ENCODE peak calls at places on chromosomes 7 and 10, in four cellular contexts. G is sigmoid colon, S is colonic mucosa, M is lung. B is an unnamed sample.

GRCh38 chr7:14639801-14640200 is 262.8 kb downstream of the DGKB start:
- DNase-seq in S (no peak), G (no peak), M (no peak), B (no peak)

GRCh38 chr10:34906021-34906965 is 91.2 kb upstream of the PARD3 start:
- DNase-seq in S (no peak), M (peak), G (peak), B (no peak)

GRCh38 chr10:116590590-116591444 is at the start of gene PNLIPRP1:
- DNase-seq in M (no peak), G (no peak), S (peak), B (no peak)

GRCh38 chr10:70549962-70550845 is 52.3 kb downstream of the PRF1 start:
- DNase-seq in S (peak), M (peak), G (no peak), B (peak)

GRCh38 chr7:129244220-129244619 is 19.4 kb downstream of the AHCYL2 start:
- DNase-seq in M (no peak), G (no peak), S (no peak), B (no peak)

GRCh38 chr10:121415017-121415416 is 183.2 kb downstream of the FGFR2 start:
- DNase-seq in S (no peak), G (no peak), M (no peak), B (no peak)

GRCh38 chr10:79502561-79503309 is 9.6 kb upstream of the EIF5AL1 start:
- DNase-seq in M (no peak), G (no peak), S (no peak), B (no peak)

GRCh38 chr10:75245354-75246001 is 9.7 kb upstream of the COMTD1 start:
- DNase-seq in S (peak), G (peak), M (no peak), B (no peak)

DNA sequence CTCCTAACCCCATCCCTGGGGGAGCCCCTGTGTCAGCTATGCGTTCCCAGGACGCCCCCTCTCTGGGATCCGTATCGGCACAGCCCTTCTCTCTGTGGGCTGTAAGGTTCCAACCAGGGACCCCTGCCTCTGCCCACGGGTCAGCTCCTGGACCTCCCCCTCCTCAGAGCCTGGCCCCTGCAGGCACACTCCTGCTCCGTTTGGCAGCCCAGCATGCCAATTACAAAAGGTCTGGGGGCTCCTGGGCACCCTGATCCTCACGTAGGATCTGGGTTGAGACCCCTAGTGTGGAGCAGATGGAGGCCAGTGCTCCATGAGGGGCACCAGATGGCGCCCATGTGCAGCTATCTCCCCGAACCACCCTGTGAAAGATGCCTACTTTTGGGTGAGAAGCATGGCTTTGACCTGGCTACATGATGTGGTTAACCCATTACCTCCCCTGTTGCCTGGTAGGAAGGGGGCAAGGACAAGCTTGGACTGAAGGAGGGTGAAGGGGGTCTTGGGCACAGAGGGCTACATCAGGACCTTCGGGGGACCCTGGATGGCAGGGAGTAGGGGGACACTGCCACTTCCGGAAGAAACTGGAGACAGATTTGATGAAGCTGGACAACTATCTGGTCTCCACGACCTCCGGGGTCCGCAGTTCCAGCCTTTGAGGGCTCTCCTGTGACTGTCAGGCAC is 9.0 kb downstream of the TACR2 start:
- DNase-seq in M (no peak), G (no peak), S (no peak), B (no peak)
- TF ChIP-seq CTCF in M (no peak), G (no peak), S (peak), B (peak)

GRCh38 chr7:37786741-37787569 is 61.4 kb upstream of the NME8 start:
- DNase-seq in M (no peak), S (no peak), G (no peak), B (no peak)

GRCh38 chr7:37784015-37784414 is 64.4 kb upstream of the NME8 start:
- DNase-seq in M (no peak), S (no peak), G (no peak), B (no peak)

DNA sequence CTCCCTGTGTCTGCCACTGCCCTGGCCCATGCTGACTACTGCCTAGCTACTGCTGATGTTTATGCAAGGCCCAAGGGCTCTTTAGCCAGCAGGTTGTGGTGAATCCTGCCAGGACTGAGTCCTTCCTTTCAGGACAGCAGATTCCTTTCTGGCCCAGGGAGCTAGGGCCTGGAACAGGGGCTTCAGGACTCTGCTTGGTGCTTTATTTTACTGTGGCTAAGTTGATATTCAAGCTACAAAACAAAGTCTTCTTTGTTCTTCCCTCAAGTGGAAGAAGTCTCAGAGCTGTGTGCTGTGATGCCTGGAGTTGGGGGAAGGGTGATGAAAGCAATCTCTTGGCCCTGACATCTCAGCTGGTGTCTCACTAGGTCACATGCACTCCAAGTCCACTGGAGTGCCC is 66.2 kb upstream of the NME8 start:
- DNase-seq in M (no peak), G (no peak), S (no peak), B (no peak)
- H3K27ac ChIP-seq in M (no peak), G (no peak), S (no peak), B (no peak)

DNA sequence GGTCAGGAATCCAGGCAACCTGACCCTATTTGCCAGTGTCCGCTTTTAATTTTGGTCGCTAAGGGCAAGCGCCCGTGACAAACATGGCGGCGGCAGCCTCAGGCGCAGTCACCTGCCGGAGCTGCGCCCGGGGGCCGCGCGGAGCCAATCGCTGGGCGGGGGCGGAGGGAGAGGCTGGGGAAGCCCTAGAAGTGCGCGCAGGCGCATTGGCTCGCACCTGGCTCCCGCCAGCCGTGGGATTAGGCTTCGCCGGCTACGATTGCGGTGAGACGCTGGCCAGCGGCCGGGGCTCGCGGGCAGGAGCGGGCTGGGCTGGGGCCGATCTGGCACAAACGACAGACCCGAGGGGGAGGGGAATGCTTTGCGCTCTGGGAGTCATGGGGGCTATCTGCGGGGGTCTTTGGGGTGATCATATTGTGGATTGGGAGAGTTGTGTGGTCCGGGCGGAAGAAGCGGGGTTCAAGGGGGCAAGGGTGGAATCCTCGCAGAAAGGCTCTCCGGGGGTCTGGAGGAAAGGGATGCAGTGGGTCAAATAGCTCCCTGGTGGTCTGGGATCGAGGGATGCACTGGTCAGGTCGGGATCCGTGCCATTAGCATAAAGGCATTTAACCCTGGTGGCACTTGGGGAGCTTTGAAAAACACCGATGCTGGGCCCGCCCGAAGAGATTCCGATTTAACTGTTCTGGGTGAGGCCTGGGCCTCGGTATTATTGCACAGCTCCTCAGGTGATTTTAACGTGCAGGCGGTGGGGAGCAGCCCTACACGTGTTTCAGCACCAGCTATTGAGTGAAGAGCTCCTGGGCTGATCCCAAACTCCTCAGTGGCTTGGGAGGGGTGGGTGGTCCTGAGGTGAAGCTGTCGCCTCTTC is 10.1 kb upstream of the C10orf95 start:
- DNase-seq in S (peak), G (peak), M (peak), B (no peak)
- TF ChIP-seq CTCF in S (no peak), G (no peak), M (no peak), B (no peak)

GRCh38 chr7:16420649-16421332 is 547 bp downstream of the CRPPA start:
- DNase-seq in S (peak), M (peak), G (peak), B (peak)
- H3K27ac ChIP-seq in S (peak), M (peak), G (peak), B (peak)

GRCh38 chr7:99407849-99408346 is 499 bp downstream of the PDAP1 start:
- DNase-seq in G (peak), M (peak), S (peak), B (no peak)

GRCh38 chr7:99406557-99406956 is 1.8 kb downstream of the PDAP1 start:
- DNase-seq in S (no peak), M (no peak), G (no peak), B (no peak)

GRCh38 chr7:99409814-99410213 is 1.0 kb downstream of the BUD31 start:
- DNase-seq in M (no peak), G (no peak), S (no peak), B (no peak)

GRCh38 chr7:99409192-99409572 is 413 bp downstream of the BUD31 start:
- DNase-seq in G (no peak), M (no peak), S (no peak), B (no peak)

DNA sequence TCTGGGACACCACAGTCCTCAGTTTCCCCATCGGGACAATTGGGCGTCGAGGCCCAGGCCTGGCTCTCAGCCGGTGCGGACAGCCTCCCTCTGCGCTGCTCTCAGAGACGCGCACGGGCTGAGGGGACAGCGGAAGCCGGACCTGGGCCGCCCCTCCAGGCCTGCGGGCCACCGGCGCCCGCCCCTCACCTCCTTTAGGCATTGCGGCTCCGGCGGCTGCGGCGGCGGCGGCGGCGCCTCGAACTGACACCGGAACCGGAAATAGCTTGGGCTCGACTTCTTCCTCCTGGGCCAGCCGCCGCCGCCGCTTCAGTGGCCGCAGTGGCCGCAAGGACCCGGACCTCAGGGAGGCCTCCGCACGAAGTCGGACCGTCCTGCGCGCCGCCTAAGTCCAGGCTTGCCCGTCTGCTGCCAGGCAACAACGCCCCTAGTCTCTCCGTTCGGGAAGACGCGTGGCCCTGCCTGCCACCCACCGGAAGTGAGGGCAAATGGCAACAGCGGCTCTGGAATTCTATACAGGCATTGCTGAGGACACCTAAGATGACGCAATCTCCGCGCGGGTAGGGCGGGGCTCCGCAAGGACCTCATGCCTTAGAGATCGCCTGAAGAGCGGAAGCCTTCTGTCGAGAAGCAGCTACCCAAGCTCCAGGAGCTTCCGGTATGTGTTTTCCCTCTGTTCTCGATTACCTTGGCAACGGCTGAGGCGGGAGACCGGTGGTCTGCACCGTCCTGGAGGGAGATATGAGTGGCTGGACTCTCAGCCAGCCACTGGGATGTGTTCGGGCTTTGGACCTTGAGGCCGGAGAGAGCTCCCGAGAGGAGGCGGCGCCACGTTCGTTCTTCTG is at the start of the genes BUD31 and PDAP1:
- DNase-seq in M (peak), G (peak), S (peak), B (peak)
- TF ChIP-seq CTCF in M (no peak), G (peak), S (no peak), B (peak)

GRCh38 chr10:3425261-3425660 is 252.7 kb upstream of the PITRM1 start:
- DNase-seq in G (no peak), S (no peak), M (no peak), B (no peak)
- H3K27ac ChIP-seq in G (no peak), S (peak), M (no peak), B (no peak)

GRCh38 chr7:6008668-6009611 is at the start of the genes AIMP2 and PMS2:
- DNase-seq in G (peak), S (peak), M (peak), B (peak)
- TF ChIP-seq CTCF in G (no peak), S (no peak), M (no peak), B (peak)